ENCODE peak calls at places on chromosome 11, in seven cellular contexts. X is heart right ventricle, L is pancreas, H is H1, E is kidney epithelial cell, T is body of pancreas, S is left ventricle myocardium inferior. A is an unnamed sample. For H3K36me3, the result is how much of the 10 kb centered on the place peaks cover.

GRCh38 chr11:92707173-92707619 is 262.3 kb upstream of the MTNR1B start:
- DNase-seq in E (no peak), T (no peak), S (no peak), L (no peak), H (no peak), X (no peak), A (no peak)

GRCh38 chr11:131906963-131907362 is 536.5 kb downstream of the NTM start:
- DNase-seq in S (no peak), E (no peak), X (no peak), H (no peak), L (no peak), T (no peak), A (no peak)

GRCh38 chr11:19872526-19873135 is 160.0 kb downstream of the NAV2 start:
- DNase-seq in S (no peak), X (no peak), H (peak), E (no peak), T (no peak), L (no peak), A (no peak)

GRCh38 chr11:65871811-65872548 is 620 bp downstream of the EFEMP2 start:
- DNase-seq in S (peak), T (no peak), L (no peak), E (no peak), X (no peak), H (no peak), A (no peak)

GRCh38 chr11:94507485-94507884 is 4.8 kb upstream of the C11orf97 start:
- DNase-seq in H (no peak), L (no peak), S (no peak), T (no peak), X (no peak), E (no peak), A (no peak)

GRCh38 chr11:34358666-34359547 is 1.1 kb upstream of the ABTB2 start:
- DNase-seq in S (peak), L (peak), E (no peak), H (no peak), X (peak), T (peak), A (peak)

GRCh38 chr11:95230054-95231034 is 658 bp downstream of the SESN3 start:
- DNase-seq in T (peak), H (no peak), S (no peak), X (no peak), E (no peak), L (peak), A (peak)

GRCh38 chr11:12245091-12245490 is 132.3 kb upstream of the PARVA start:
- DNase-seq in E (no peak), S (no peak), X (peak), L (no peak), T (no peak), H (no peak), A (no peak)

GRCh38 chr11:15770798-15771414 is 585.4 kb downstream of the SOX6 start:
- DNase-seq in T (peak), L (no peak), E (no peak), H (peak), S (peak), X (no peak), A (no peak)

GRCh38 chr11:45253640-45254039 is 32.5 kb downstream of the SYT13 start:
- DNase-seq in L (no peak), H (no peak), E (no peak), S (no peak), T (no peak), X (no peak), A (no peak)

GRCh38 chr11:90235536-90235935 is 12.7 kb upstream of the CHORDC1 start:
- DNase-seq in T (no peak), E (no peak), H (no peak), L (no peak), X (no peak), S (no peak), A (no peak)

GRCh38 chr11:64358907-64359711 is at the start of gene RPS6KA4:
- DNase-seq in T (peak), S (peak), X (peak), H (no peak), L (peak), E (no peak), A (peak)

GRCh38 chr11:131033151-131033651 is 116.9 kb upstream of the SNX19 start:
- DNase-seq in S (no peak), E (peak), T (no peak), H (no peak), L (no peak), X (no peak), A (no peak)

GRCh38 chr11:66676931-66677598 is 622 bp downstream of the RBM4B start:
- DNase-seq in L (no peak), X (no peak), T (no peak), S (no peak), E (no peak), H (no peak), A (no peak)

GRCh38 chr11:9219572-9219971 is 45.6 kb downstream of the DENND5A start:
- DNase-seq in L (no peak), E (no peak), X (no peak), S (no peak), T (no peak), H (no peak), A (no peak)

GRCh38 chr11:17972987-17973386 is 39.9 kb downstream of the SERGEF start:
- DNase-seq in S (peak), T (no peak), E (peak), X (peak), H (peak), L (no peak), A (no peak)

GRCh38 chr11:2396471-2396870 is 4.1 kb upstream of the TSSC4 start:
- DNase-seq in E (no peak), S (no peak), T (no peak), L (no peak), H (no peak), X (no peak), A (no peak)
- H3K36me3 ChIP-seq in E (under half), S (half or more), T (under half), L (under half), H (under half), X (under half), A (half or more)

DNA sequence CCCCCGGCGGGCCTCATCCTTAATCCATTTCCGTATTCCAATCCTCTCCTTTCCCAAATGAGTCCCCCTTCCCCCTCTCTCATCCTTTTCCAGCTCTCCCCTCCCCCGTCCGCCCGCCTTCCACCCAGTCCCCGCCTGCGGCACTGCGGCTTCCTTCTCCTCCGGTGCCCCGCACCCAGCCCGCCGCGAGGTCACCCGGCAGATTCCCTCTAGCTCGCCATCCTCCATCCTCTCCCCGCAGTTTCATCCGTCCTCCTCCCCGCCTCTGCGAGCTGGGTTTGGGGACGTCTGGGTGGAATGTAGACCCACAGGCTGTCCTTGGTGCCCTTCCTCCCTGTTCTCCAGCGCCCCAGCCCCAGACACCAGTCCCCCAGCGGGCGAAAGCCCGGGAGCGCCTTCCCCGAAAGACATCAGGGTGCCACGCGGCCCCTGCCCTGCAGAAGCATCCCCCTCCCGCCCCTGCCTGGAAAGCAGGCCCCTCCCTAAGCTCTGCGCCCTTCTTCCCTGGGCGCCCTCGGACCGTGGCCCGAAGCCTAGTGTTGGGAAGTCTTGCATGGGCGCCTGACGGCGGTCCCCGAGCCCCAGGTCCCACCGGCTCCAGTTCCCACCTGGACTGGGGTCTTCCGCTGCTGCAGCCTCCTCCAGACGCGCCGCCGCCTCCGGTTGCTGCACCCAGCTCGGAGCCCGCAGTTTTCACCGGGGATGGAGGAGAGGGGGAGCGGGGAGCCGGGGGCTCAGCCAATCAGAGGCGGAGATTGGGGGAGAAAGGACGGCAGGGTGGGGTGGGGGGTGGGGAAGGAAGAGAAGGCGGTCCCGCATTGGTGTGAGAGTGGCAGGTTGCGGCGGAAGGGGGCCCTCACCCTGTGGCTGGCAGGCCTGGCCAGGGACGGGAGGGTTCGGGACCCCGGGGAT is at the start of gene THY1:
- DNase-seq in T (no peak), L (no peak), H (no peak), S (no peak), E (no peak), X (no peak), A (no peak)
- H3K4me3 ChIP-seq in T (no peak), L (peak), H (peak), S (peak), E (peak), X (peak), A (no peak)

GRCh38 chr11:69914286-69915150 is 95.3 kb upstream of the FGF3 start:
- DNase-seq in E (no peak), X (no peak), L (no peak), T (no peak), H (no peak), S (peak), A (peak)

GRCh38 chr11:69913591-69914285 is 94.5 kb upstream of the FGF3 start:
- DNase-seq in E (no peak), T (no peak), X (no peak), L (no peak), H (no peak), S (peak), A (peak)

GRCh38 chr11:69911310-69912160 is 92.3 kb upstream of the FGF3 start:
- DNase-seq in H (no peak), S (peak), E (no peak), X (no peak), L (no peak), T (no peak), A (peak)

GRCh38 chr11:69912161-69912910 is 93.1 kb upstream of the FGF3 start:
- DNase-seq in L (no peak), T (no peak), E (no peak), H (no peak), S (peak), X (no peak), A (peak)

GRCh38 chr11:69912911-69913451 is 93.8 kb upstream of the FGF3 start:
- DNase-seq in S (no peak), T (no peak), H (no peak), L (no peak), E (no peak), X (no peak), A (peak)
- TF ChIP-seq CTCF in S (peak), T (no peak), H (peak), L (no peak), E (peak), X (peak), A (peak)

GRCh38 chr11:72885853-72886252 is 71.6 kb downstream of the ATG16L2 start:
- DNase-seq in X (no peak), E (no peak), T (no peak), H (no peak), S (no peak), L (no peak), A (no peak)
- H3K36me3 ChIP-seq in X (under half), E (under half), T (under half), H (under half), S (half or more), L (under half), A (under half)

DNA sequence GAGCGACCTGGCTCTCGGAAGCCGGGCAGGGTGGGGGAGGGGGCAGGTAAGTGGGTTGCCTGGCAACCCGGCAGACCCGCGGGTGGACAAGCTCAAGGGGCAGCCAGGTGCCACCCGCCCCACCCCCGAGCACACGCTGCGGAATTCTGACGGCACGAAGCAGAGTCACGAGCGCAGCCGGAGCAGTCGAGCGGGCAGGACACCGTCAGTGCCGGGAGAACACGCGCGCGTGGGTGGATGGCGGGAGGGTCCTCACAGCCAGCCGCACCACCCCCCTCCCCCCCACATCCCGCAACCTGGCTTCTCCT is 133.2 kb upstream of the HSD17B12 start:
- DNase-seq in E (no peak), S (no peak), X (no peak), L (peak), T (peak), H (no peak), A (no peak)
- H3K4me3 ChIP-seq in E (no peak), S (peak), X (peak), L (peak), T (no peak), H (peak), A (peak)

GRCh38 chr11:68076371-68077042 is 37.7 kb downstream of the TCIRG1 start:
- DNase-seq in H (no peak), T (no peak), X (no peak), S (no peak), L (no peak), E (no peak), A (no peak)
- TF ChIP-seq CTCF in H (no peak), T (peak), X (peak), S (peak), L (no peak), E (peak), A (peak)